ENCODE peak calls at places on chromosomes 1 and 21, in four cellular contexts. One of them, this sample, is unnamed.

GRCh38 chr1:110540891-110541685 is 22.1 kb upstream of the KCNA10 start:
- DNase-seq in T-helper 22 cell: no peak
- DNase-seq in T-cell: no peak
- DNase-seq in choroid plexus epithelial cell: no peak
- DNase-seq in this sample: no peak

GRCh38 chr1:34887593-34887992 is 28.0 kb upstream of the SMIM12 start:
- DNase-seq in T-helper 22 cell: no peak
- DNase-seq in T-cell: no peak
- DNase-seq in choroid plexus epithelial cell: no peak
- DNase-seq in this sample: no peak

GRCh38 chr1:211813590-211813989 is 17.0 kb downstream of the LPGAT1 start:
- DNase-seq in T-helper 22 cell: no peak
- DNase-seq in T-cell: no peak
- DNase-seq in choroid plexus epithelial cell: peak
- DNase-seq in this sample: peak

GRCh38 chr1:14603641-14604040 is 5.2 kb downstream of the KAZN start:
- DNase-seq in T-helper 22 cell: no peak
- DNase-seq in T-cell: no peak
- DNase-seq in choroid plexus epithelial cell: no peak
- DNase-seq in this sample: no peak

GRCh38 chr1:47569681-47570470 is 132.0 kb downstream of the FOXD2 start:
- DNase-seq in T-helper 22 cell: no peak
- DNase-seq in T-cell: no peak
- DNase-seq in choroid plexus epithelial cell: peak
- DNase-seq in this sample: peak

GRCh38 chr1:60861949-60862346 is 220.4 kb upstream of the NFIA start:
- DNase-seq in T-helper 22 cell: no peak
- DNase-seq in T-cell: no peak
- DNase-seq in choroid plexus epithelial cell: no peak
- DNase-seq in this sample: no peak

GRCh38 chr1:24540906-24541710 is 14.8 kb upstream of the NCMAP start:
- DNase-seq in T-helper 22 cell: no peak
- DNase-seq in T-cell: no peak
- DNase-seq in choroid plexus epithelial cell: peak
- DNase-seq in this sample: no peak

GRCh38 chr21:26842976-26843911 is 2.0 kb downstream of the ADAMTS1 start:
- DNase-seq in T-helper 22 cell: no peak
- DNase-seq in T-cell: no peak
- DNase-seq in choroid plexus epithelial cell: peak
- DNase-seq in this sample: peak

GRCh38 chr21:40830836-40831235 is 16.1 kb downstream of the DSCAM start:
- DNase-seq in T-helper 22 cell: no peak
- DNase-seq in T-cell: no peak
- DNase-seq in choroid plexus epithelial cell: no peak
- DNase-seq in this sample: no peak

GRCh38 chr21:38944903-38945302 is 139.2 kb downstream of the ETS2 start:
- DNase-seq in T-helper 22 cell: no peak
- DNase-seq in T-cell: no peak
- DNase-seq in choroid plexus epithelial cell: no peak
- DNase-seq in this sample: no peak

GRCh38 chr1:1462318-1462966 is 9.1 kb upstream of the ATAD3B start:
- DNase-seq in T-helper 22 cell: no peak
- DNase-seq in T-cell: no peak
- DNase-seq in choroid plexus epithelial cell: no peak
- DNase-seq in this sample: no peak

GRCh38 chr1:2801046-2801445 is 447 bp downstream of the TTC34 start:
- DNase-seq in T-helper 22 cell: no peak
- DNase-seq in T-cell: no peak
- DNase-seq in choroid plexus epithelial cell: no peak
- DNase-seq in this sample: no peak

GRCh38 chr1:185073725-185074124 is 28.4 kb downstream of the RNF2 start:
- DNase-seq in T-helper 22 cell: no peak
- DNase-seq in T-cell: no peak
- DNase-seq in choroid plexus epithelial cell: no peak
- DNase-seq in this sample: no peak

GRCh38 chr1:178189814-178190213 is 95.9 kb downstream of the RASAL2 start:
- DNase-seq in T-helper 22 cell: no peak
- DNase-seq in T-cell: no peak
- DNase-seq in choroid plexus epithelial cell: peak
- DNase-seq in this sample: no peak

GRCh38 chr1:4602536-4603316 is 51.7 kb upstream of the AJAP1 start:
- DNase-seq in T-helper 22 cell: no peak
- DNase-seq in T-cell: no peak
- DNase-seq in choroid plexus epithelial cell: no peak
- DNase-seq in this sample: no peak

GRCh38 chr1:61294828-61295428 is 212.6 kb downstream of the NFIA start:
- DNase-seq in T-helper 22 cell: no peak
- DNase-seq in T-cell: no peak
- DNase-seq in choroid plexus epithelial cell: no peak
- DNase-seq in this sample: no peak

GRCh38 chr21:29639366-29640232 is 300.2 kb downstream of the GRIK1 start:
- DNase-seq in T-helper 22 cell: no peak
- DNase-seq in T-cell: no peak
- DNase-seq in choroid plexus epithelial cell: no peak
- DNase-seq in this sample: no peak

GRCh38 chr21:14957836-14958235 is 107.0 kb downstream of the NRIP1 start:
- DNase-seq in T-helper 22 cell: no peak
- DNase-seq in T-cell: no peak
- DNase-seq in choroid plexus epithelial cell: no peak
- DNase-seq in this sample: no peak

GRCh38 chr1:111959436-111959835 is 30.0 kb downstream of the KCND3 start:
- DNase-seq in T-helper 22 cell: no peak
- DNase-seq in T-cell: no peak
- DNase-seq in choroid plexus epithelial cell: no peak
- DNase-seq in this sample: no peak

GRCh38 chr1:236051107-236051885 is 13.6 kb downstream of the NID1 start:
- DNase-seq in T-helper 22 cell: no peak
- DNase-seq in T-cell: no peak
- DNase-seq in choroid plexus epithelial cell: peak
- DNase-seq in this sample: no peak

GRCh38 chr1:85372683-85373446 is 92.1 kb downstream of the DDAH1 start:
- DNase-seq in T-helper 22 cell: no peak
- DNase-seq in T-cell: no peak
- DNase-seq in choroid plexus epithelial cell: peak
- DNase-seq in this sample: no peak

GRCh38 chr1:183033205-183033604 is 10.0 kb downstream of the LAMC1 start:
- DNase-seq in T-helper 22 cell: no peak
- DNase-seq in T-cell: peak
- DNase-seq in choroid plexus epithelial cell: no peak
- DNase-seq in this sample: no peak

GRCh38 chr1:147895123-147895522 is 7.5 kb upstream of the GJA8 start:
- DNase-seq in T-helper 22 cell: no peak
- DNase-seq in T-cell: no peak
- DNase-seq in choroid plexus epithelial cell: no peak
- DNase-seq in this sample: no peak

GRCh38 chr1:96969656-96970163 is 248.1 kb downstream of the PTBP2 start:
- DNase-seq in T-helper 22 cell: no peak
- DNase-seq in T-cell: no peak
- DNase-seq in choroid plexus epithelial cell: no peak
- DNase-seq in this sample: no peak

GRCh38 chr1:113137563-113137962 is 64.6 kb downstream of the LRIG2 start:
- DNase-seq in T-helper 22 cell: no peak
- DNase-seq in T-cell: no peak
- DNase-seq in choroid plexus epithelial cell: no peak
- DNase-seq in this sample: no peak

GRCh38 chr1:218668151-218668550 is 323.0 kb downstream of the TGFB2 start:
- DNase-seq in T-helper 22 cell: no peak
- DNase-seq in T-cell: no peak
- DNase-seq in choroid plexus epithelial cell: no peak
- DNase-seq in this sample: no peak